ENCODE peak calls at places on chromosome 17, in seven cellular contexts. D is transverse colon, V is tibial nerve, O is right lobe of liver, C is ovary, E is IMR-90, N is stomach. M is an unnamed sample.

GRCh38 chr17:30226878-30227277 is 8.6 kb downstream of the SLC6A4 start:
- DNase-seq in N (no peak), C (no peak), D (no peak), E (no peak), O (no peak), V (no peak), M (no peak)

GRCh38 chr17:42163113-42163512 is 8.3 kb upstream of the RAB5C start:
- DNase-seq in C (no peak), N (no peak), D (peak), E (no peak), O (no peak), V (no peak), M (peak)

GRCh38 chr17:83057397-83057761 is 22.0 kb upstream of the METRNL start:
- DNase-seq in D (no peak), E (no peak), V (peak), N (peak), O (no peak), C (no peak), M (no peak)

GRCh38 chr17:20925091-20925490 is 117.7 kb downstream of the USP22 start:
- DNase-seq in V (no peak), N (no peak), C (no peak), E (peak), D (no peak), O (no peak), M (no peak)

GRCh38 chr17:50834786-50835562 is 412 bp upstream of the WFIKKN2 start:
- DNase-seq in D (no peak), N (no peak), C (peak), E (peak), O (no peak), V (no peak), M (no peak)

GRCh38 chr17:42200702-42201101 is 6.4 kb upstream of the GHDC start:
- DNase-seq in C (peak), D (peak), V (no peak), O (no peak), N (peak), E (no peak), M (no peak)

GRCh38 chr17:67281736-67282135 is 36.7 kb upstream of the HELZ start:
- DNase-seq in D (no peak), O (no peak), V (no peak), N (no peak), C (no peak), E (no peak), M (no peak)

GRCh38 chr17:44568311-44568710 is 11.0 kb downstream of the FZD2 start:
- DNase-seq in O (no peak), D (no peak), C (no peak), E (no peak), N (no peak), V (no peak), M (no peak)

GRCh38 chr17:17942846-17943245 is 29.4 kb downstream of the TOM1L2 start:
- DNase-seq in C (no peak), D (no peak), N (no peak), O (no peak), V (no peak), E (peak), M (no peak)

GRCh38 chr17:74192950-74193781 is 10.3 kb upstream of the RPL38 start:
- DNase-seq in D (peak), N (peak), O (peak), V (peak), C (no peak), E (no peak), M (no peak)

GRCh38 chr17:77821114-77821513 is 137.4 kb upstream of the TNRC6C start:
- DNase-seq in V (no peak), N (no peak), E (no peak), D (no peak), O (no peak), C (no peak), M (no peak)

GRCh38 chr17:37510056-37510455 is 20.4 kb downstream of the DUSP14 start:
- DNase-seq in E (no peak), D (no peak), C (no peak), V (no peak), O (no peak), N (no peak), M (no peak)
- TF ChIP-seq POLR2A in E (no peak), D (no peak), C (no peak), V (no peak), O (no peak), N (no peak), M (no peak)

GRCh38 chr17:8838551-8839095 is 28.9 kb downstream of the PIK3R6 start:
- DNase-seq in N (no peak), C (no peak), V (no peak), O (no peak), D (no peak), E (no peak), M (no peak)

GRCh38 chr17:8837438-8838075 is 29.9 kb downstream of the PIK3R6 start:
- DNase-seq in O (no peak), N (no peak), V (no peak), C (no peak), D (no peak), E (no peak), M (no peak)

GRCh38 chr17:8836821-8837426 is 30.6 kb downstream of the PIK3R6 start:
- DNase-seq in D (no peak), N (no peak), V (no peak), O (no peak), E (no peak), C (no peak), M (no peak)

GRCh38 chr17:8841844-8842243 is 25.6 kb downstream of the PIK3R6 start:
- DNase-seq in E (no peak), C (no peak), O (no peak), D (no peak), V (no peak), N (no peak), M (no peak)

DNA sequence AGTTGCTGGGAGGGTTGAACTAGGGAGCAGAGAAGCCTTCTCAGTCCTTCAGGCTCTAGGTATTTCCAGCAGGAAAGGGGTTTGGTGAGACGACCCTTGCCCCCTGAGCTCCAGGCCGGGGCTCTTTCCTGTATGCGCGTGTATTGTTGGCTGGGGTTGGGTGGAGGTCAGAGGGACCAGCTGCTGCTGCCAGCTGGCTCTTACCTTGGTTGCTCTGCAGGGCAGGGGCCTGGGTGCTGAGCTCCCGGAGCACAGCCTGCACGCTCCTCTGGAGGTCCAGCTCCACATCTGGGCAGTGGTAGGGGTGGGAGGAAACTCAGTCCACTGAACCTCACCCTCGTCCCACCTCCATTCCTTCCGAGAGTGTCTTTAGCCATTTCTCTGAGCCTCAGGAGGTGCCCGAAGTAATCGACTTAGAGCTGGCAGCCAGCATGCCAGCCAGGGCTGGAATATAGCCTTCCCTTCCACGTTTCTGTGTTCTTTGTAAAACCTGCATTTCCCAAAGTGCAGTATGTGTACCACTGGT is 28.0 kb downstream of the PIK3R6 start:
- DNase-seq in N (no peak), D (no peak), V (no peak), C (no peak), E (no peak), O (no peak), M (no peak)
- TF ChIP-seq POLR2A in N (no peak), D (no peak), V (no peak), C (no peak), E (no peak), O (no peak), M (no peak)

GRCh38 chr17:39753514-39754160 is 15.9 kb downstream of the GRB7 start:
- DNase-seq in V (no peak), D (peak), C (no peak), N (peak), O (peak), E (no peak), M (no peak)
- TF ChIP-seq POLR2A in V (no peak), D (no peak), C (no peak), N (no peak), O (no peak), E (no peak), M (peak)

DNA sequence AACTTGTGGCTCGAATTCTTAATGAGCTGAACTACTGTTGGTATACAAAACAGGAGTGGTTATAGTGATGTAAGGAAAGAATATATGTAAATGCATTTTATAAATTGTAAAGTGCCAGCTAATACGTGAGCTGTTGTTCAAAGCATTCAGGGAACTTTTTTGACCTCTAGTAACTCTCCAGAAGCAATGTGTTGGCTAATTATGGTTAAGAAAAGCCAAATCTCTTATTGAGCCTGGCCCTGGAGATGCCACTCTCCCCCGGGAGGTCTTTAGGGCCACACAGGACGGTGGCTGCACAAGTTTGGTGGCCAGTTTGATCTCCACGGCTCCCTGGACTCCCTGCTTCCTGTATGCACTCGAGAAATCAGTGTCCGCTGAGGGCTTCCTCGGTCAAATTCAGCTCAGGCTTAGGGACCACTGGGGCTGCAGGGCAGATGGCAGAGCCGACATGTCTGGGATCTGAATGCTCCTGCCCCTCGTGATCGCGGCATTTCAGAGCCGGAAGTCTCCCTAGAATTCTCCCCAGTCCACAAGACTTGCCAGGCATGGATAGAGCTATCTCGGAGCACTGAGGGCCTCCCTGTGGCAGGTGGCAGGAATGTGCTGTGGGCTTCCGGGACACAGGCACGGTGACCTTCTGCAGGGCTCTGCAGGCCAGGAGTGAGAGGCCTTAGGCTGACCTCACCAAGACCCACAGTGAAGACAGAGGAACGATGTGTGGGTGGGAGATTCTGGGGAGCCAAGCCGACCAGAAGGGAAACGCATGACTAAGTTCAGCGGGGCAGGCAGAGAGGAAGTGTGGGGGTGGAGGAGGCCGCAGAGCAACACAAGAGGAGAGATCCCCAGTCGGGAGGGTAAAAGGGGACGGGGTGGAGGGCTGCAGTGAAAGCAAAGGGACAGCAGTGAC is 18.6 kb upstream of the PITPNM3 start:
- DNase-seq in E (peak), C (peak), D (peak), N (peak), V (no peak), O (peak), M (no peak)
- TF ChIP-seq POLR2A in E (no peak), C (no peak), D (no peak), N (no peak), V (no peak), O (no peak), M (no peak)

GRCh38 chr17:57979076-57979475 is 9.0 kb downstream of the VEZF1 start:
- DNase-seq in D (no peak), V (no peak), E (no peak), C (no peak), O (no peak), N (no peak), M (no peak)

GRCh38 chr17:57972151-57972550 is 15.9 kb downstream of the VEZF1 start:
- DNase-seq in C (no peak), E (no peak), V (no peak), D (no peak), N (no peak), O (no peak), M (no peak)

GRCh38 chr17:57976594-57976993 is 11.5 kb downstream of the VEZF1 start:
- DNase-seq in E (no peak), C (no peak), O (no peak), N (no peak), V (no peak), D (no peak), M (no peak)

GRCh38 chr17:57971572-57971971 is 16.4 kb upstream of the CUEDC1 start:
- DNase-seq in C (no peak), D (no peak), N (no peak), O (no peak), E (no peak), V (no peak), M (no peak)

GRCh38 chr17:57975044-57975443 is 13.0 kb downstream of the VEZF1 start:
- DNase-seq in N (no peak), O (no peak), D (no peak), C (no peak), E (peak), V (no peak), M (no peak)
- TF ChIP-seq POLR2A in N (no peak), O (no peak), D (no peak), C (no peak), E (no peak), V (no peak), M (no peak)

GRCh38 chr17:46929413-46929812 is 6.5 kb downstream of the GOSR2 start:
- DNase-seq in O (no peak), D (no peak), C (no peak), V (no peak), N (no peak), E (peak), M (no peak)
- TF ChIP-seq POLR2A in O (no peak), D (no peak), C (no peak), V (no peak), N (no peak), E (no peak), M (no peak)